ENCODE peak calls at places on chromosomes 6 and 20, in seven cellular contexts. T is K562, X is fibroblast of the aortic adventitia, K is mucosa of descending colon, U is breast epithelium, A is brain microvascular endothelial cell, F is HFF-Myc. L is an unnamed sample.

GRCh38 chr20:6925744-6926278 is 158.3 kb downstream of the BMP2 start:
- DNase-seq in T (no peak), X (no peak), K (no peak), U (no peak), A (no peak), F (no peak), L (no peak)

GRCh38 chr6:121652726-121653623 is 217.5 kb downstream of the GJA1 start:
- DNase-seq in T (no peak), X (peak), K (peak), U (no peak), A (peak), F (peak), L (no peak)

GRCh38 chr6:78967191-78967590 is 99.8 kb downstream of the IRAK1BP1 start:
- DNase-seq in T (no peak), X (no peak), K (no peak), U (no peak), A (no peak), F (no peak), L (no peak)

GRCh38 chr6:16690244-16691142 is 70.8 kb downstream of the ATXN1 start:
- DNase-seq in T (no peak), X (peak), K (no peak), U (no peak), A (no peak), F (no peak), L (peak)

GRCh38 chr6:116314878-116315277 is 35.1 kb upstream of the TSPYL1 start:
- DNase-seq in T (no peak), X (no peak), K (no peak), U (no peak), A (no peak), F (no peak), L (no peak)

GRCh38 chr6:16470502-16471221 is 232.3 kb downstream of the GMPR start:
- DNase-seq in T (no peak), X (no peak), K (no peak), U (no peak), A (peak), F (no peak), L (no peak)

GRCh38 chr20:57064836-57065235 is 201.6 kb downstream of the BMP7 start:
- DNase-seq in T (no peak), X (no peak), K (no peak), U (no peak), A (no peak), F (no peak), L (no peak)

GRCh38 chr6:37173573-37174195 is 3.7 kb downstream of the PIM1 start:
- DNase-seq in T (peak), X (no peak), K (no peak), U (no peak), A (no peak), F (no peak), L (no peak)

GRCh38 chr6:103910018-103910417 is 949.7 kb downstream of the HACE1 start:
- DNase-seq in T (no peak), X (no peak), K (no peak), U (no peak), A (no peak), F (no peak), L (no peak)

GRCh38 chr20:33076662-33077398 is 2.6 kb upstream of the BPIFB4 start:
- DNase-seq in T (no peak), X (no peak), K (peak), U (no peak), A (no peak), F (no peak), L (no peak)

GRCh38 chr20:31542201-31542842 is 28.1 kb downstream of the HM13 start:
- DNase-seq in T (no peak), X (no peak), K (no peak), U (no peak), A (no peak), F (no peak), L (no peak)

GRCh38 chr6:37516076-37516919 is 16.6 kb upstream of the CCDC167 start:
- DNase-seq in T (no peak), X (no peak), K (peak), U (peak), A (no peak), F (no peak), L (no peak)

GRCh38 chr6:67210450-67210849 is 1424.6 kb upstream of the ADGRB3 start:
- DNase-seq in T (no peak), X (peak), K (no peak), U (no peak), A (peak), F (no peak), L (no peak)

GRCh38 chr6:34094474-34095135 is 51.3 kb downstream of the GRM4 start:
- DNase-seq in T (no peak), X (no peak), K (no peak), U (no peak), A (no peak), F (no peak), L (no peak)

GRCh38 chr6:26250806-26251075 is 114.3 kb upstream of the BTN3A2 start:
- DNase-seq in T (no peak), X (peak), K (peak), U (no peak), A (peak), F (no peak), L (no peak)

GRCh38 chr20:16615199-16615598 is 42.0 kb upstream of the KIF16B start:
- DNase-seq in T (no peak), X (peak), K (peak), U (no peak), A (peak), F (peak), L (no peak)
- H3K4me3 ChIP-seq in T (no peak), X (no peak), K (no peak), U (no peak), A (no peak), F (no peak), L (no peak)

GRCh38 chr6:27891300-27891913 is 20.8 kb downstream of the OR2B2 start:
- DNase-seq in T (no peak), X (no peak), K (no peak), U (no peak), A (no peak), F (no peak), L (no peak)
- H3K4me3 ChIP-seq in T (peak), X (no peak), K (no peak), U (no peak), A (peak), F (peak), L (no peak)

GRCh38 chr20:53867741-53868351 is 202.5 kb downstream of the BCAS1 start:
- DNase-seq in T (no peak), X (no peak), K (no peak), U (no peak), A (no peak), F (no peak), L (no peak)

GRCh38 chr20:53870426-53871199 is 199.8 kb downstream of the BCAS1 start:
- DNase-seq in T (no peak), X (no peak), K (no peak), U (no peak), A (no peak), F (no peak), L (no peak)

GRCh38 chr20:53869466-53870258 is 200.7 kb downstream of the BCAS1 start:
- DNase-seq in T (peak), X (peak), K (peak), U (peak), A (peak), F (no peak), L (peak)

GRCh38 chr20:53866787-53867740 is 203.3 kb downstream of the BCAS1 start:
- DNase-seq in T (no peak), X (peak), K (no peak), U (no peak), A (no peak), F (no peak), L (no peak)

GRCh38 chr20:53865905-53866786 is 204.2 kb downstream of the BCAS1 start:
- DNase-seq in T (no peak), X (peak), K (peak), U (peak), A (peak), F (no peak), L (no peak)
- H3K4me3 ChIP-seq in T (no peak), X (peak), K (no peak), U (peak), A (no peak), F (no peak), L (no peak)

DNA sequence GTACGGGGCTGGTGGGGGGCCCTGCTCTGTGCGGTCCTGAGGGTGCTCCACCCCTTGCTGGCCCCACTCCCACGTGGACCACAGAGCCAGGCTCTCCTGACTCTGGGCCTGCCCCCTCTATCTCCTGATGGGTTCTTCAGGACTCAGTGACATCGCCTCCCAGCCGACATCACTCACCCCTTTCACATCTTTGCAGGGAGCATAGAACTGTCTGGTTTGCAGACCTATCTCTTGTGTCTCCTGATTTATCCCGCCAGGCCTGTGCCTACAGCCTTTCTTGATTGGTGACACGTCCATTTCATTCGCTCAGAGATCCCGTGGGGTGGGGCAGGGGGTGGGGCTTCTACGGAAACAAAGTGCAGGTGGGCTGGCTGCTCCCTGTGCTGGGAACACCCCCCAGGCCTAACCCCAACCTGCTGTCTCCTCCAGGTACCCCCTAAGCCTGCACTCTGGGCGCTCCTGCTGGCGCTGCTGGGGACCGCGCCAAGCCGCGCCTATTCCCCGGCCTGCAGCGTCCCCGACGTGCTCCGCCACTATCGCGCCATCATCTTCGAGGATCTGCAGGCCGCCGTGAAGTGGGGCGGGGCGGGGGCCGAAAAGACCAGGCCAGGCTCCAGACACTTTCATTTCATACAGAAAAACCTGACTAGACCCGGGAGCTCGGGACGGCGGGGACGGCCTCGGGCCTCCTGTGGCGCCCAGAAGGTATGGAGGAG is 1.7 kb downstream of the C20orf204 start:
- DNase-seq in T (peak), X (no peak), K (no peak), U (no peak), A (no peak), F (no peak), L (no peak)
- H3K4me3 ChIP-seq in T (peak), X (no peak), K (no peak), U (peak), A (no peak), F (no peak), L (no peak)

GRCh38 chr6:32974541-32975308 is 6.3 kb downstream of the BRD2 start:
- DNase-seq in T (no peak), X (no peak), K (no peak), U (no peak), A (no peak), F (no peak), L (no peak)

GRCh38 chr6:32973934-32974333 is 5.5 kb downstream of the BRD2 start:
- DNase-seq in T (peak), X (peak), K (no peak), U (no peak), A (peak), F (no peak), L (peak)

GRCh38 chr6:32977272-32977952 is 9.0 kb downstream of the BRD2 start:
- DNase-seq in T (no peak), X (no peak), K (no peak), U (no peak), A (no peak), F (no peak), L (peak)

GRCh38 chr6:32976334-32977069 is 8.1 kb downstream of the BRD2 start:
- DNase-seq in T (no peak), X (no peak), K (no peak), U (no peak), A (no peak), F (no peak), L (no peak)

GRCh38 chr6:32975886-32976285 is 7.5 kb downstream of the BRD2 start:
- DNase-seq in T (no peak), X (no peak), K (no peak), U (no peak), A (no peak), F (no peak), L (no peak)
- H3K4me3 ChIP-seq in T (peak), X (peak), K (no peak), U (no peak), A (peak), F (peak), L (no peak)

GRCh38 chr6:39192736-39193135 is 36.5 kb downstream of the KCNK5 start:
- DNase-seq in T (no peak), X (no peak), K (no peak), U (no peak), A (no peak), F (no peak), L (no peak)
- H3K4me3 ChIP-seq in T (no peak), X (no peak), K (no peak), U (no peak), A (no peak), F (no peak), L (no peak)

DNA sequence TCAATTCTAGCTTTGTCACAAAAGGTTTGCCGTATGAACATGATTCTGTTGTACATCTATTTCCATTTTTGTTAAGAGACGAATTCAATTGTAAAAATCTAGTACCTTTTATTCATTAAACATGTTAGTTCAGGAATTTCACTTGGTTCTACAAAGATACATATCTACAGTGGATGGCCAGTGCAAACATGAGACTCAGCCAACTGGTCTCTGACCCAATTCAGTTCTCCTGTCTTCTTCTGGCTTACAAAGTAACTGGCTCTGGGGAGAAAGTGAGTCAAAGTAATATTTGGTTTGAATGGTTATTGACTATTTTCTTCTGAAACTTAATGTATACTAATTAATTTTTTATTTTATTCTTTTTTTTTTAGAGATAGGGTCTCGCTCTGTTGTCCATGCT is 70.0 kb downstream of the ESR1 start:
- DNase-seq in T (no peak), X (no peak), K (no peak), U (no peak), A (no peak), F (no peak), L (no peak)
- H3K4me3 ChIP-seq in T (no peak), X (no peak), K (no peak), U (no peak), A (no peak), F (no peak), L (no peak)

DNA sequence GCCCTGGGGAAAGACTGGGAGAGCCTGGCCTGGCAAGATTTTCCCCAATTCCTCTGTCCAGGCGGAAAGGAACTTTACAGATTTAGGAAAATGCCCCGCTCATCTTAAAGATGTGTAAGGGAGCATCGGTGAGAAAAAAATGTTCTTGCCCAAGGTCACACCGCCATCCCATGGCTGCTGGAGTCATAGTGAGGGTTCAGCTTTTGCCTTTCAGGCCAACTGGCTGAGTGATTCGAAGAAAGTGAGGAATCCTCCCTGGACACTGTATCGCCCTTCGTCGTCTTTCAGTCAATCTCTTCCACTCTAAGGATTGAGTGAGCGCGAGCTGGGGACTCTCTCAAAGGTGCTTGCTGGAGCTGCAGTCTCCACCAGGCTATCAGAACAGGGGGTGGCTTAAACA is 1.4 kb downstream of the WFDC2 start:
- DNase-seq in T (no peak), X (peak), K (no peak), U (no peak), A (no peak), F (no peak), L (no peak)
- H3K4me3 ChIP-seq in T (no peak), X (peak), K (no peak), U (peak), A (peak), F (peak), L (no peak)